ENCODE peak calls at places on chromosomes 11 and 22, in five cellular contexts. B, Z, G, R and S are unnamed samples.

GRCh38 chr22:40855960-40856512 is 403 bp downstream of the ST13 start:
- DNase-seq in G (peak; percentile 25), B (peak; percentile 23), Z (peak; percentile 28), R (no peak), S (no peak)

GRCh38 chr22:46010177-46010867 is 33.4 kb upstream of the WNT7B start:
- DNase-seq in B (no peak), G (peak; percentile 52), Z (peak; percentile 14), R (no peak), S (no peak)

GRCh38 chr11:118610773-118611432 is 3.5 kb downstream of the PHLDB1 start:
- DNase-seq in R (no peak), G (peak; percentile 68), B (peak; percentile 87), Z (peak; percentile 62), S (peak; percentile 84)

GRCh38 chr11:44248109-44248508 is 61.8 kb downstream of the ALX4 start:
- DNase-seq in R (no peak), B (no peak), G (no peak), Z (no peak), S (no peak)

GRCh38 chr22:27381960-27382742 is 419.4 kb downstream of the MN1 start:
- DNase-seq in Z (no peak), B (no peak), R (no peak), G (no peak), S (no peak)

GRCh38 chr22:34111210-34111824 is 191.0 kb upstream of the LARGE1 start:
- DNase-seq in R (peak; percentile 0), B (peak; percentile 39), Z (peak; percentile 13), G (peak; percentile 22), S (no peak)

GRCh38 chr11:75384438-75385080 is 14.8 kb upstream of the RPS3 start:
- DNase-seq in Z (peak; percentile 51), G (peak; percentile 67), R (no peak), B (peak; percentile 77), S (peak; percentile 87)

GRCh38 chr11:59197990-59198389 is 14.7 kb downstream of the MPEG1 start:
- DNase-seq in G (peak; percentile 35), Z (peak; percentile 30), B (peak; percentile 76), R (peak; percentile 50), S (peak; percentile 82)

GRCh38 chr11:134750619-134751018 is 338.6 kb upstream of the B3GAT1 start:
- DNase-seq in G (no peak), B (no peak), Z (no peak), R (no peak), S (no peak)

GRCh38 chr11:7973011-7973410 is 7.8 kb upstream of the NLRP10 start:
- DNase-seq in B (no peak), Z (no peak), G (peak; percentile 59), R (peak; percentile 32), S (no peak)

GRCh38 chr22:36816635-36817428 is at the start of gene PVALB:
- DNase-seq in R (no peak), B (peak; percentile 6), Z (no peak), G (peak; percentile 40), S (no peak)

GRCh38 chr11:75721852-75722668 is 4.4 kb downstream of the MOGAT2 start:
- DNase-seq in G (no peak), B (no peak), R (no peak), Z (no peak), S (no peak)

GRCh38 chr11:24903555-24903954 is 406.7 kb downstream of the LUZP2 start:
- DNase-seq in Z (no peak), R (no peak), G (no peak), B (no peak), S (no peak)

GRCh38 chr11:47611240-47611863 is 17.1 kb upstream of the C1QTNF4 start:
- DNase-seq in R (no peak), B (no peak), G (no peak), Z (no peak), S (no peak)

GRCh38 chr11:93032580-93032979 is 63.1 kb downstream of the MTNR1B start:
- DNase-seq in R (no peak), Z (no peak), G (peak; percentile 72), B (no peak), S (no peak)

GRCh38 chr22:30196141-30196866 is 50.3 kb downstream of the LIF start:
- DNase-seq in B (peak; percentile 82), R (peak; percentile 96), Z (peak; percentile 68), G (peak; percentile 99), S (peak; percentile 85)

GRCh38 chr11:94876645-94877445 is 96.5 kb downstream of the CWC15 start:
- DNase-seq in G (peak; percentile 86), Z (peak; percentile 58), B (peak; percentile 76), R (peak; percentile 89), S (peak; percentile 73)

GRCh38 chr22:50467773-50468440 is 6.9 kb downstream of the SBF1 start:
- DNase-seq in B (no peak), Z (no peak), G (no peak), R (no peak), S (no peak)

GRCh38 chr11:19398772-19399542 is 158.2 kb upstream of the E2F8 start:
- DNase-seq in R (peak; percentile 82), B (peak; percentile 81), Z (peak; percentile 26), G (no peak), S (peak; percentile 60)

GRCh38 chr22:17366830-17367229 is 2.4 kb upstream of the CECR2 start:
- DNase-seq in R (no peak), Z (peak; percentile 63), B (no peak), G (no peak), S (peak; percentile 75)

GRCh38 chr22:50247748-50248147 is 2.9 kb upstream of the TUBGCP6 start:
- DNase-seq in R (no peak), B (peak; percentile 74), Z (no peak), G (peak; percentile 78), S (no peak)

GRCh38 chr11:119518746-119519382 is 95.9 kb upstream of the THY1 start:
- DNase-seq in Z (no peak), R (no peak), B (no peak), G (peak; percentile 72), S (no peak)

GRCh38 chr11:59878482-59878881 is at the start of gene OOSP3:
- DNase-seq in B (no peak), R (no peak), G (no peak), Z (no peak), S (no peak)

GRCh38 chr11:27717377-27717776 is 17.1 kb upstream of the BDNF start:
- DNase-seq in G (peak; percentile 28), R (no peak), Z (no peak), B (no peak), S (no peak)

GRCh38 chr11:119024430-119025098 is 6.0 kb downstream of the TRAPPC4 start:
- DNase-seq in R (no peak), G (no peak), B (no peak), Z (no peak), S (no peak)